ENCODE peak calls at places on chromosomes 12 and 14, in eight cellular contexts. E is mesothelial cell of epicardium, C is right lobe of liver, X is GM13977, H is omental fat pad, A is cardiac muscle cell, Y is nephron progenitor cell, Q is epithelial cell of esophagus. F is an unnamed sample.

GRCh38 chr12:96103067-96103650 is 67.8 kb upstream of the LTA4H start:
- DNase-seq in E (no peak), X (no peak), A (peak; percentile 47), C (no peak), Y (no peak), Q (no peak), H (no peak), F (no peak)

GRCh38 chr12:121767525-121768016 is 25.9 kb downstream of the RHOF start:
- DNase-seq in C (no peak), Y (no peak), A (peak; percentile 82), E (no peak), Q (no peak), X (no peak), H (no peak), F (no peak)

GRCh38 chr14:69097974-69098373 is 54.9 kb downstream of the DCAF5 start:
- DNase-seq in X (no peak), A (no peak), Q (no peak), H (no peak), C (no peak), Y (no peak), E (no peak), F (no peak)

GRCh38 chr12:47808574-47809380 is 10.9 kb downstream of the HDAC7 start:
- DNase-seq in A (no peak), Q (peak; percentile 71), H (no peak), Y (no peak), X (no peak), C (no peak), E (no peak), F (no peak)

GRCh38 chr12:109948382-109948781 is 47.8 kb downstream of the GIT2 start:
- DNase-seq in E (no peak), Q (no peak), Y (no peak), A (no peak), X (no peak), H (no peak), C (no peak), F (no peak)

GRCh38 chr12:47207005-47207717 is 127.4 kb upstream of the AMIGO2 start:
- DNase-seq in H (no peak), C (no peak), X (no peak), A (no peak), Q (no peak), E (no peak), Y (no peak), F (no peak)

GRCh38 chr12:94180558-94181296 is 32.4 kb downstream of the PLXNC1 start:
- DNase-seq in A (no peak), X (no peak), H (no peak), C (no peak), Q (peak; percentile 64), E (no peak), Y (no peak), F (no peak)

GRCh38 chr12:57864811-57865751 is 18.6 kb upstream of the CTDSP2 start:
- DNase-seq in C (peak; percentile 69), H (no peak), X (peak; percentile 77), Q (peak; percentile 80), E (peak; percentile 80), Y (peak; percentile 79), A (peak; percentile 92), F (peak; percentile 86)

GRCh38 chr12:11209098-11209497 is 22.4 kb upstream of the TAS2R42 start:
- DNase-seq in H (no peak), C (no peak), Q (no peak), A (no peak), X (no peak), Y (no peak), E (no peak), F (no peak)

GRCh38 chr12:57049890-57050289 is at the start of gene MYO1A:
- DNase-seq in E (no peak), C (no peak), Q (peak; percentile 28), X (no peak), H (no peak), A (peak; percentile 25), Y (peak; percentile 27), F (peak; percentile 13)

GRCh38 chr12:32542550-32543229 is 136.4 kb upstream of the DNM1L start:
- DNase-seq in H (no peak), E (no peak), C (no peak), X (no peak), A (no peak), Y (no peak), Q (no peak), F (no peak)

GRCh38 chr14:96279564-96279963 is 23.6 kb downstream of the BDKRB1 start:
- DNase-seq in C (no peak), Q (no peak), A (no peak), H (no peak), X (no peak), E (peak; percentile 58), Y (no peak), F (no peak)

GRCh38 chr14:74507796-74508195 is 14.2 kb downstream of the ISCA2 start:
- DNase-seq in E (no peak), Q (no peak), X (no peak), A (no peak), C (no peak), Y (no peak), H (no peak), F (no peak)

GRCh38 chr14:93970589-93970966 is 5.8 kb downstream of the ASB2 start:
- DNase-seq in E (no peak), Q (peak; percentile 46), C (no peak), X (no peak), A (no peak), H (no peak), Y (no peak), F (peak; percentile 38)

GRCh38 chr12:65205886-65206285 is 36.5 kb downstream of the LEMD3 start:
- DNase-seq in H (no peak), E (no peak), Q (no peak), X (no peak), Y (no peak), A (no peak), C (no peak), F (no peak)

GRCh38 chr12:76569685-76570604 is 10.4 kb upstream of the OSBPL8 start:
- DNase-seq in E (no peak), C (no peak), A (no peak), Q (no peak), Y (no peak), H (no peak), X (no peak), F (no peak)

GRCh38 chr12:74108729-74109128 is 428.9 kb upstream of the ATXN7L3B start:
- DNase-seq in Y (no peak), X (no peak), A (no peak), Q (no peak), E (no peak), C (no peak), H (no peak), F (no peak)

GRCh38 chr12:74111688-74112360 is 425.8 kb upstream of the ATXN7L3B start:
- DNase-seq in Y (peak; percentile 44), H (no peak), A (no peak), X (no peak), E (no peak), C (no peak), Q (peak; percentile 89), F (no peak)
- TF ChIP-seq CTCF in Y (peak; percentile 56), H (no peak), A (no peak), X (peak; percentile 45), E (no peak), C (peak; percentile 34), Q (peak; percentile 60), F (no peak)

GRCh38 chr14:77212933-77213656 is 31.5 kb downstream of the TMEM63C start:
- DNase-seq in A (peak; percentile 25), E (peak; percentile 72), C (no peak), X (peak; percentile 76), H (no peak), Q (peak; percentile 82), Y (peak; percentile 71), F (peak; percentile 80)
- TF ChIP-seq CTCF in A (peak; percentile 76), E (no peak), C (peak; percentile 48), X (peak; percentile 76), H (no peak), Q (peak; percentile 93), Y (peak; percentile 75), F (peak; percentile 71)

DNA sequence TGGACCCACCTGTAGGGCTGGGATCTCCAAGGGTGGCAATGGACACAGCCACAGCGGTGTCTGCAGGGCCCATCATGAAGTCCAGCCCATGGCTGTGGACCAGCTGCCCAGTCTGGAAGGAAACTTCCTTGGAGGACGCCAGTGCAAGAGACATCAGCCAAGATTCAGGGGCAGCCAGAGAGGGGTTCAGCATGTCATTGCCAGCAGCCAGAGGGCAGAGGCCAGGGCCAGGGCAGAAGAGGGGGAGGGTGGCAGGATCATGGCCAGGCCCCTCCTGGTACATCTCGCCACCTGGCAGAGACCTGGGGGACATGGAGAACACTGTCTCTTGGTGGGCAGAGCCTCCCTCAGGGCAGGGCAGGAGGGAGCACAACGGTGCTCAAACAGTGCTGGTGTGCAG is 10.2 kb downstream of the ANHX start:
- DNase-seq in A (no peak), Q (no peak), H (no peak), E (no peak), Y (no peak), X (no peak), C (no peak), F (no peak)
- TF ChIP-seq CTCF in A (no peak), Q (no peak), H (no peak), E (no peak), Y (no peak), X (no peak), C (no peak), F (no peak)

GRCh38 chr12:2384533-2385328 is 331.9 kb downstream of the CACNA1C start:
- DNase-seq in Y (no peak), A (peak; percentile 65), H (peak; percentile 10), Q (no peak), E (no peak), C (no peak), X (no peak), F (no peak)

GRCh38 chr12:2385529-2385928 is 332.7 kb downstream of the CACNA1C start:
- DNase-seq in X (no peak), E (no peak), Y (no peak), C (no peak), Q (no peak), A (no peak), H (no peak), F (no peak)

GRCh38 chr12:2383276-2384028 is 330.7 kb downstream of the CACNA1C start:
- DNase-seq in E (no peak), Q (no peak), C (no peak), A (peak; percentile 28), X (no peak), Y (no peak), H (peak; percentile 7), F (no peak)

GRCh38 chr12:2384029-2384386 is 331.2 kb downstream of the CACNA1C start:
- DNase-seq in C (no peak), H (peak; percentile 23), X (no peak), Q (no peak), E (no peak), Y (no peak), A (no peak), F (no peak)

DNA sequence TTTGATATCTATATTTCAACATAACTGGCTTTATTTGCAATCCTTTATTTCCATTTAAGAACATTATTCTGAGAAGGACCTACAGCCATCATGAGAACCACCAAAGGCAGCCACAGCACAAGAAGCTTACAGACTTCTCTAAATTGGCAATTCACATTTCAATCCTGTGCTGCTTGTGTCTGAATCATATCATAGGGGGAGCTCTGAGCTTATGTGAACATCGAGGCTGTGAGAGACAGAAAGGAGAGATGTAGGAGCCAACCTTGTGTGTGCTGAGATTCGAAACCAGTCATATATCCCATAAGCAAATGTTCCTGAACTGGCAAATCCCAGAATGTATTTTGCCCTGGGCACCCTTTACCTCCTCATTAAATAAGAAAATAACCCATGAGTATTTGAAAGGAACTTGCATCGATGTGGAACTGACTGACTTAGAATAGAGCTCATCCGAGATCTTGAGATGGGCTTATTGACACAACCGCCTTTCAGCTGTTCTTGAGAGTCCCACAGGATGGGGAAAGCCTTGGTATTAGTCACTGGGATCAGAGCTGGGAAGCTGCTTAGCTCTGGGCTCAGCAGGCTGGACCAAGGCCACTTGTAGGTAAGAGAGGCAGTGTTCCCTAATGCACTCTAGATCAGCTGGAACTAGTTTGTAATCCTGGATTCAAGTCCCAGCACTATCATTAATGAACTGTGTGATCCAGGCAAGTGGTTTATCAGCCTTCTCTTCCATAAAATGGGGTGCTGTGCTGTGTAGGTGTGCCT is 329.8 kb downstream of the CACNA1C start:
- DNase-seq in H (no peak), Y (no peak), X (no peak), Q (no peak), E (no peak), A (peak; percentile 36), C (no peak), F (no peak)
- TF ChIP-seq CTCF in H (no peak), Y (no peak), X (no peak), Q (no peak), E (no peak), A (peak; percentile 7), C (no peak), F (no peak)